ENCODE peak calls at places on chromosomes 4 and X, in five cellular contexts. R is COR-L47; O is WERI-Rb-1; G is M059J; L is activated CD4-positive, alpha-beta memory T cell treated with anti-CD3 and anti-CD28 coated beads, Interleukin-2, amount 10 ng/mL, durations not matched to agents 7 days and 5 days. W is an unnamed sample.

GRCh38 chr4:4995103-4995761 is 24.0 kb downstream of the CYTL1 start:
- DNase-seq in R (peak; percentile 15), O (peak; percentile 86), G (peak; percentile 76), L (peak; percentile 43), W (no peak)

GRCh38 chr4:71907782-71908181 is 123.9 kb upstream of the GC start:
- DNase-seq in R (no peak), O (no peak), G (no peak), L (no peak), W (no peak)

GRCh38 chr4:28799696-28800095 is 1920.5 kb upstream of the PCDH7 start:
- DNase-seq in R (no peak), O (peak; percentile 19), G (no peak), L (no peak), W (no peak)

GRCh38 chr4:10031663-10032590 is 10.6 kb upstream of the SLC2A9 start:
- DNase-seq in R (no peak), O (peak; percentile 35), G (no peak), L (no peak), W (no peak)

GRCh38 chrX:65667503-65668355 is at the start of gene MSN:
- DNase-seq in R (peak; percentile 9), O (no peak), G (peak; percentile 78), L (peak; percentile 82), W (no peak)

GRCh38 chrX:47623540-47624027 is 3.9 kb upstream of the SYN1 start:
- DNase-seq in R (peak; percentile 85), O (no peak), G (peak; percentile 61), L (peak; percentile 17), W (peak; percentile 65)

GRCh38 chr4:54233697-54234496 is 4.8 kb downstream of the PDGFRA start:
- DNase-seq in R (peak; percentile 75), O (peak; percentile 54), G (peak; percentile 69), L (peak; percentile 69), W (peak; percentile 54)

GRCh38 chr4:77156912-77157858 is at the start of gene CCNG2:
- DNase-seq in R (peak; percentile 96), O (peak; percentile 90), G (no peak), L (peak; percentile 83), W (no peak)

GRCh38 chr4:183920512-183920911 is 15.4 kb downstream of the STOX2 start:
- DNase-seq in R (no peak), O (peak; percentile 41), G (no peak), L (no peak), W (no peak)

GRCh38 chrX:153875391-153876111 is 10.4 kb downstream of the L1CAM start:
- DNase-seq in R (no peak), O (peak; percentile 78), G (no peak), L (peak; percentile 73), W (no peak)

GRCh38 chr4:33369366-33369899 is 2649.3 kb downstream of the PCDH7 start:
- DNase-seq in R (no peak), O (no peak), G (peak; percentile 62), L (no peak), W (no peak)

GRCh38 chr4:159594576-159594975 is 491.7 kb downstream of the RAPGEF2 start:
- DNase-seq in R (no peak), O (no peak), G (no peak), L (no peak), W (no peak)

GRCh38 chr4:116702949-116703348 is 382.4 kb downstream of the TRAM1L1 start:
- DNase-seq in R (peak; percentile 3), O (peak; percentile 27), G (peak; percentile 1), L (no peak), W (no peak)

GRCh38 chr4:184012937-184013336 is 107.8 kb downstream of the STOX2 start:
- DNase-seq in R (no peak), O (no peak), G (no peak), L (no peak), W (no peak)

GRCh38 chr4:35835893-35836292 is 408.4 kb downstream of the ARAP2 start:
- DNase-seq in R (no peak), O (no peak), G (no peak), L (no peak), W (no peak)

GRCh38 chr4:77631276-77631675 is 25.7 kb downstream of the CXCL13 start:
- DNase-seq in R (no peak), O (no peak), G (no peak), L (no peak), W (no peak)

GRCh38 chr4:13478707-13479106 is 5.4 kb downstream of the RAB28 start:
- DNase-seq in R (no peak), O (no peak), G (no peak), L (no peak), W (no peak)